ENCODE peak calls at places on chromosomes 4 and X, in eight cellular contexts. T is SK-N-SH; Z is glutamatergic neuron; W is HFFc6; J is nucleus accumbens; Y is CD4-positive, CD25-positive, alpha-beta regulatory T cell; M is amygdala; R is mesendoderm. O is an unnamed sample.

GRCh38 chr4:110622841-110623709 is at the start of gene PITX2:
- DNase-seq in T (peak; percentile 89), Z (peak; percentile 100), W (peak; percentile 100), J (no peak), Y (peak; percentile 71), M (no peak), R (peak; percentile 99), O (peak; percentile 99)

GRCh38 chr4:121991968-121992367 is 40.1 kb upstream of the TRPC3 start:
- DNase-seq in T (no peak), Z (no peak), W (no peak), J (no peak), Y (no peak), M (no peak), R (no peak), O (no peak)

GRCh38 chr4:1358421-1359160 is 11.6 kb downstream of the UVSSA start:
- DNase-seq in T (no peak), Z (no peak), W (no peak), J (no peak), Y (no peak), M (no peak), R (no peak), O (no peak)

GRCh38 chr4:53865031-53865430 is 199.4 kb downstream of the CHIC2 start:
- DNase-seq in T (no peak), Z (no peak), W (no peak), J (no peak), Y (no peak), M (no peak), R (no peak), O (no peak)

GRCh38 chrX:48934581-48935331 is 15.9 kb upstream of the PIM2 start:
- DNase-seq in T (no peak), Z (no peak), W (no peak), J (no peak), Y (peak; percentile 76), M (no peak), R (no peak), O (no peak)

GRCh38 chr4:68576272-68577100 is at the start of gene UGT2B17:
- DNase-seq in T (no peak), Z (no peak), W (no peak), J (no peak), Y (no peak), M (no peak), R (no peak), O (no peak)

GRCh38 chrX:57364145-57364544 is 77.6 kb downstream of the FAAH2 start:
- DNase-seq in T (no peak), Z (no peak), W (no peak), J (no peak), Y (no peak), M (no peak), R (no peak), O (no peak)

GRCh38 chr4:53861856-53862610 is 202.4 kb downstream of the CHIC2 start:
- DNase-seq in T (no peak), Z (no peak), W (peak; percentile 83), J (no peak), Y (no peak), M (no peak), R (peak; percentile 17), O (peak; percentile 93)

GRCh38 chrX:48589482-48590162 is 7.7 kb upstream of the WDR13 start:
- DNase-seq in T (no peak), Z (no peak), W (no peak), J (no peak), Y (no peak), M (no peak), R (no peak), O (no peak)

GRCh38 chrX:103157511-103158316 is 57.2 kb upstream of the BEX4 start:
- DNase-seq in T (peak; percentile 46), Z (no peak), W (peak; percentile 20), J (no peak), Y (peak; percentile 26), M (no peak), R (peak; percentile 49), O (peak; percentile 31)

GRCh38 chr4:156190606-156191005 is 236.9 kb upstream of the CTSO start:
- DNase-seq in T (no peak), Z (no peak), W (peak; percentile 33), J (no peak), Y (no peak), M (no peak), R (no peak), O (peak; percentile 80)

GRCh38 chr4:32985256-32985655 is 2265.1 kb downstream of the PCDH7 start:
- DNase-seq in T (no peak), Z (no peak), W (no peak), J (no peak), Y (no peak), M (no peak), R (peak; percentile 41), O (no peak)

GRCh38 chrX:19555236-19555635 is 39.9 kb upstream of the MAP3K15 start:
- DNase-seq in T (no peak), Z (no peak), W (no peak), J (no peak), Y (no peak), M (no peak), R (no peak), O (no peak)

GRCh38 chr4:159229164-159229563 is 126.3 kb downstream of the RAPGEF2 start:
- DNase-seq in T (no peak), Z (no peak), W (peak; percentile 70), J (no peak), Y (no peak), M (no peak), R (peak; percentile 97), O (peak; percentile 87)

GRCh38 chr4:98226396-98226795 is 34.8 kb upstream of the RAP1GDS1 start:
- DNase-seq in T (no peak), Z (no peak), W (no peak), J (no peak), Y (no peak), M (no peak), R (no peak), O (no peak)

GRCh38 chr4:16225681-16225995 is 633 bp downstream of the TAPT1 start:
- DNase-seq in T (no peak), Z (no peak), W (no peak), J (no peak), Y (no peak), M (no peak), R (no peak), O (no peak)

GRCh38 chr4:118348886-118349285 is 3.9 kb downstream of the PRSS12 start:
- DNase-seq in T (no peak), Z (no peak), W (no peak), J (no peak), Y (no peak), M (no peak), R (no peak), O (no peak)

GRCh38 chrX:112857478-112857878 is 16.8 kb upstream of the AMOT start:
- DNase-seq in T (no peak), Z (no peak), W (no peak), J (no peak), Y (peak; percentile 29), M (no peak), R (no peak), O (no peak)

GRCh38 chr4:175935016-175935661 is 123.1 kb upstream of the GPM6A start:
- DNase-seq in T (no peak), Z (no peak), W (no peak), J (no peak), Y (no peak), M (no peak), R (peak; percentile 90), O (no peak)

GRCh38 chrX:145609951-145610511 is 207.6 kb upstream of the SLITRK2 start:
- DNase-seq in T (no peak), Z (no peak), W (no peak), J (no peak), Y (no peak), M (no peak), R (no peak), O (no peak)

GRCh38 chr4:137635596-137635995 is 103.3 kb upstream of the PCDH18 start:
- DNase-seq in T (peak; percentile 16), Z (no peak), W (no peak), J (no peak), Y (no peak), M (no peak), R (peak; percentile 14), O (no peak)

GRCh38 chrX:545488-545887 is 85.1 kb upstream of the SHOX start:
- DNase-seq in T (no peak), Z (peak; percentile 17), W (peak; percentile 90), J (no peak), Y (no peak), M (no peak), R (no peak), O (peak; percentile 3)

O was measured in fibroblast of villous mesenchyme.